ENCODE peak calls at places on chromosome 2, in eight cellular contexts. Y, G, I, U, X, E, D and F are unnamed samples.

GRCh38 chr2:177147834-177148233 is 64.8 kb upstream of the HNRNPA3 start:
- DNase-seq in I (no peak), X (no peak), U (no peak), D (no peak), Y (no peak), E (no peak), G (no peak), F (no peak)

GRCh38 chr2:27721335-27721734 is 50.2 kb upstream of the MRPL33 start:
- DNase-seq in D (peak; percentile 78), E (no peak), X (no peak), Y (no peak), G (no peak), I (no peak), U (no peak), F (no peak)

GRCh38 chr2:12717191-12717987 is 653 bp downstream of the TRIB2 start:
- DNase-seq in D (peak; percentile 79), E (no peak), G (peak; percentile 57), I (peak; percentile 78), Y (peak; percentile 83), X (peak; percentile 74), U (peak; percentile 64), F (peak; percentile 80)

GRCh38 chr2:136139601-136140000 is 21.7 kb upstream of the CXCR4 start:
- DNase-seq in Y (no peak), X (no peak), U (no peak), G (no peak), I (no peak), D (no peak), E (no peak), F (no peak)

GRCh38 chr2:124973396-124973795 is 948.3 kb downstream of the CNTNAP5 start:
- DNase-seq in Y (no peak), I (no peak), G (no peak), X (no peak), E (no peak), D (no peak), U (no peak), F (no peak)

GRCh38 chr2:177882501-177882900 is 190.1 kb downstream of the PDE11A start:
- DNase-seq in I (no peak), Y (no peak), D (no peak), X (no peak), G (no peak), E (no peak), U (no peak), F (no peak)

GRCh38 chr2:114089636-114090325 is 199.9 kb downstream of the ACTR3 start:
- DNase-seq in G (no peak), U (no peak), Y (no peak), D (no peak), X (no peak), E (no peak), I (no peak), F (no peak)

GRCh38 chr2:62593825-62594224 is 87.8 kb upstream of the TMEM17 start:
- DNase-seq in X (no peak), D (no peak), Y (no peak), G (no peak), I (no peak), U (no peak), E (no peak), F (no peak)

GRCh38 chr2:149538138-149538833 is 49.3 kb downstream of the MMADHC start:
- DNase-seq in X (no peak), I (no peak), D (no peak), Y (no peak), E (no peak), U (peak; percentile 49), G (no peak), F (no peak)

GRCh38 chr2:8412082-8412481 is 269.8 kb upstream of the ID2 start:
- DNase-seq in G (no peak), E (no peak), X (no peak), U (no peak), D (peak; percentile 33), I (peak; percentile 7), Y (no peak), F (no peak)

GRCh38 chr2:176967911-176968451 is 244.6 kb upstream of the HNRNPA3 start:
- DNase-seq in U (no peak), G (no peak), D (no peak), Y (no peak), E (no peak), I (no peak), X (no peak), F (no peak)

GRCh38 chr2:85561280-85562212 is at the start of gene GGCX:
- DNase-seq in D (peak; percentile 96), I (peak; percentile 96), G (peak; percentile 84), X (peak; percentile 97), Y (peak; percentile 97), U (peak; percentile 92), E (peak; percentile 98), F (peak; percentile 82)

GRCh38 chr2:67574230-67574629 is 177.1 kb downstream of the ETAA1 start:
- DNase-seq in I (peak; percentile 75), Y (no peak), G (no peak), U (peak; percentile 48), X (no peak), D (no peak), E (no peak), F (no peak)

GRCh38 chr2:188079176-188079575 is 212.5 kb upstream of the GULP1 start:
- DNase-seq in X (no peak), Y (no peak), G (no peak), E (no peak), D (no peak), U (peak; percentile 58), I (peak; percentile 79), F (no peak)

GRCh38 chr2:48279347-48279746 is 250.6 kb upstream of the STON1 start:
- DNase-seq in E (no peak), X (no peak), U (no peak), G (no peak), D (no peak), Y (no peak), I (no peak), F (no peak)

GRCh38 chr2:66436546-66436945 is 1.6 kb downstream of the MEIS1 start:
- DNase-seq in Y (no peak), I (no peak), U (no peak), D (no peak), G (no peak), X (no peak), E (no peak), F (no peak)

GRCh38 chr2:237956402-237956736 is 10.4 kb upstream of the UBE2F start:
- DNase-seq in X (no peak), D (no peak), Y (no peak), I (peak; percentile 10), E (no peak), U (no peak), G (no peak), F (no peak)

GRCh38 chr2:95208101-95208500 is 780 bp downstream of the ZNF892 start:
- DNase-seq in E (no peak), X (no peak), Y (no peak), U (peak; percentile 61), I (no peak), G (no peak), D (no peak), F (no peak)

GRCh38 chr2:105325389-105325963 is 4.1 kb downstream of the TGFBRAP1 start:
- DNase-seq in U (no peak), I (peak; percentile 48), D (no peak), X (no peak), E (no peak), G (no peak), Y (no peak), F (no peak)

GRCh38 chr2:230701308-230701707 is 11.3 kb upstream of the CAB39 start:
- DNase-seq in D (no peak), I (no peak), U (no peak), X (no peak), Y (no peak), G (no peak), E (no peak), F (no peak)

GRCh38 chr2:102177814-102178478 is 8.9 kb upstream of the IL1RL2 start:
- DNase-seq in U (no peak), E (no peak), X (no peak), Y (no peak), G (no peak), I (no peak), D (no peak), F (no peak)
- H3K36me3 ChIP-seq in U (no peaks in the 10 kb centered on the region), E (peaks cover 28% of the 10 kb centered on the region), X (no peaks in the 10 kb centered on the region), Y (peaks cover 50% of the 10 kb centered on the region), G (no peaks in the 10 kb centered on the region), I (no peaks in the 10 kb centered on the region), D (no peaks in the 10 kb centered on the region), F (peaks cover 28% of the 10 kb centered on the region)

GRCh38 chr2:171141320-171141719 is 19.4 kb downstream of the TLK1 start:
- DNase-seq in U (no peak), Y (no peak), E (no peak), X (no peak), G (no peak), I (no peak), D (peak; percentile 37), F (no peak)
- H3K27ac ChIP-seq in U (no peak overlapping the region), Y (no peak overlapping the region), E (no peak overlapping the region), X (no peak overlapping the region), G (no peak overlapping the region), I (no peak overlapping the region), D (peak overlapping the region; percentile 11), F (no peak overlapping the region)

GRCh38 chr2:101870444-101870843 is 121.3 kb upstream of the IL1R2 start:
- DNase-seq in I (no peak), X (no peak), E (no peak), Y (no peak), U (no peak), G (no peak), D (no peak), F (no peak)

GRCh38 chr2:101873543-101873942 is 118.2 kb upstream of the IL1R2 start:
- DNase-seq in D (no peak), X (no peak), Y (no peak), E (no peak), I (no peak), U (no peak), G (no peak), F (no peak)

GRCh38 chr2:101869527-101869926 is 122.2 kb upstream of the IL1R2 start:
- DNase-seq in G (no peak), D (no peak), I (no peak), E (no peak), X (no peak), U (no peak), Y (no peak), F (no peak)

GRCh38 chr2:101872480-101872879 is 119.3 kb upstream of the IL1R2 start:
- DNase-seq in G (no peak), I (no peak), X (no peak), U (no peak), D (no peak), Y (no peak), E (no peak), F (no peak)

GRCh38 chr2:101871480-101871879 is 120.3 kb upstream of the IL1R2 start:
- DNase-seq in X (no peak), Y (no peak), E (no peak), U (no peak), D (no peak), I (no peak), G (no peak), F (no peak)
- H3K36me3 ChIP-seq in X (peaks cover 68% of the 10 kb centered on the region), Y (peaks cover 91% of the 10 kb centered on the region), E (peaks cover 81% of the 10 kb centered on the region), U (peaks cover 86% of the 10 kb centered on the region), D (no peaks in the 10 kb centered on the region), I (peaks cover 78% of the 10 kb centered on the region), G (peaks cover 37% of the 10 kb centered on the region), F (peaks cover 60% of the 10 kb centered on the region)

DNA sequence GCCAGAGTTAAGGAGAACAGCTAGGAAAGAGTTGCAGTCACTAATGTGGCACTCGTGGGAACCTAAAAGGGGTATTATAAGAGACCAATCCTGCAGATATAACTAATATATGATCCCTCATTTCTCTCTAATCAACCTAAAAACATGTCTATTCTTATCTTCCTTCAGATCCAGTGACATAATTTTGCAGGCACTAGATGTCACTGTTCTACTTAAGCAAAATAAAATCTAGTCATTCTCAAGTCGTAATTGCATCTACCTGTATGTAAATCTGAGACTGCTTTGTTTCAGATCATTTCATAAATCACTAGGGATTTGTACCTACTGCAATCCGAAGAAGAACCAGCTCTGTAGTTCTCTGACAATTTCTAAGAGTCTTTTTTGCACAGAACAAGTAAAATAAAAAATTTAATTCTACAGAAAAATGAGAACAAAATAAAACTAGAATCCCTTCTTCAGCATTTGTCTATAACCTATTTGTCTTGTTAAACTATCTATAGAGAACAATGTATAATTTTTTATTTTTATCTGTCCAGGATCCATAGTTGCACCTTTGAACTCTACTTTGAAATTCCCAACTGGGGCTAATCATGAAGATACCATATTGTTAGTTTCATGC is 56.5 kb upstream of the ERBB4 start:
- DNase-seq in Y (no peak), I (peak; percentile 1), D (no peak), U (peak; percentile 46), G (no peak), X (no peak), E (no peak), F (no peak)
- H3K27ac ChIP-seq in Y (no peak overlapping the region), I (no peak overlapping the region), D (no peak overlapping the region), U (no peak overlapping the region), G (no peak overlapping the region), X (no peak overlapping the region), E (no peak overlapping the region), F (no peak overlapping the region)